ENCODE peak calls at places on chromosomes 3 and 15, in seven cellular contexts. K is fibroblast of pulmonary artery, O is GM13976, Z is mucosa of descending colon, L is transverse colon, M is pancreas, V is adrenal gland. X is an unnamed sample.

GRCh38 chr15:36643551-36643950 is 64.1 kb downstream of the CDIN1 start:
- DNase-seq in K (peak), O (no peak), Z (no peak), L (no peak), M (no peak), V (no peak), X (no peak)

GRCh38 chr15:58987036-58987435 is 427 bp upstream of the RNF111 start:
- DNase-seq in K (peak), O (no peak), Z (peak), L (no peak), M (no peak), V (no peak), X (no peak)

GRCh38 chr15:80636675-80637074 is 58.4 kb upstream of the ABHD17C start:
- DNase-seq in K (no peak), O (no peak), Z (peak), L (peak), M (no peak), V (no peak), X (no peak)

GRCh38 chr3:163468531-163469335 is 1609.6 kb downstream of the SI start:
- DNase-seq in K (no peak), O (no peak), Z (no peak), L (no peak), M (no peak), V (no peak), X (no peak)

GRCh38 chr3:116005404-116005803 is 382.1 kb downstream of the GAP43 start:
- DNase-seq in K (peak), O (no peak), Z (no peak), L (no peak), M (no peak), V (peak), X (peak)

GRCh38 chr15:66016199-66016598 is 146.9 kb downstream of the RAB11A start:
- DNase-seq in K (no peak), O (no peak), Z (no peak), L (no peak), M (no peak), V (no peak), X (no peak)

GRCh38 chr3:182182531-182182968 is 470.8 kb downstream of the SOX2 start:
- DNase-seq in K (no peak), O (no peak), Z (no peak), L (no peak), M (no peak), V (no peak), X (no peak)

GRCh38 chr3:44030690-44031344 is 210.9 kb upstream of the TOPAZ1 start:
- DNase-seq in K (no peak), O (no peak), Z (no peak), L (no peak), M (no peak), V (no peak), X (no peak)

GRCh38 chr15:29668120-29668602 is 154.1 kb downstream of the TJP1 start:
- DNase-seq in K (peak), O (no peak), Z (peak), L (peak), M (peak), V (peak), X (peak)

GRCh38 chr3:101200461-101200860 is 119.9 kb downstream of the IMPG2 start:
- DNase-seq in K (no peak), O (no peak), Z (no peak), L (no peak), M (no peak), V (peak), X (no peak)

GRCh38 chr3:133479895-133480669 is 80.2 kb downstream of the BFSP2 start:
- DNase-seq in K (no peak), O (peak), Z (peak), L (no peak), M (no peak), V (no peak), X (no peak)

GRCh38 chr3:149330609-149331008 is 2.8 kb downstream of the TM4SF18 start:
- DNase-seq in K (no peak), O (no peak), Z (no peak), L (no peak), M (no peak), V (no peak), X (peak)

GRCh38 chr3:94183551-94183950 is 120.7 kb downstream of the NSUN3 start:
- DNase-seq in K (no peak), O (no peak), Z (no peak), L (no peak), M (no peak), V (no peak), X (no peak)

GRCh38 chr3:179250803-179251476 is at the start of gene KCNMB3:
- DNase-seq in K (no peak), O (no peak), Z (no peak), L (no peak), M (no peak), V (no peak), X (no peak)

GRCh38 chr3:140420621-140421357 is 257.1 kb upstream of the TRIM42 start:
- DNase-seq in K (peak), O (no peak), Z (no peak), L (no peak), M (peak), V (peak), X (no peak)

GRCh38 chr3:123406598-123406997 is 42.3 kb downstream of the ADCY5 start:
- DNase-seq in K (no peak), O (no peak), Z (no peak), L (peak), M (no peak), V (peak), X (peak)

GRCh38 chr15:67766963-67767362 is 58.3 kb upstream of the SKOR1 start:
- DNase-seq in K (no peak), O (no peak), Z (no peak), L (no peak), M (no peak), V (no peak), X (no peak)

GRCh38 chr3:150020527-150020926 is 49.8 kb upstream of the PFN2 start:
- DNase-seq in K (peak), O (no peak), Z (no peak), L (no peak), M (no peak), V (no peak), X (no peak)

GRCh38 chr15:41930221-41930866 is 36.5 kb upstream of the SPTBN5 start:
- DNase-seq in K (peak), O (no peak), Z (peak), L (peak), M (no peak), V (peak), X (no peak)
- TF ChIP-seq CTCF in K (peak), O (no peak), Z (no peak), L (peak), M (no peak), V (peak), X (no peak)

GRCh38 chr15:75335705-75336355 is at the start of gene COMMD4:
- DNase-seq in K (peak), O (peak), Z (peak), L (peak), M (peak), V (peak), X (peak)
- TF ChIP-seq CTCF in K (no peak), O (no peak), Z (no peak), L (no peak), M (no peak), V (no peak), X (no peak)

GRCh38 chr3:81005992-81006391 is 755.5 kb downstream of the GBE1 start:
- DNase-seq in K (no peak), O (no peak), Z (no peak), L (no peak), M (no peak), V (no peak), X (no peak)
- TF ChIP-seq CTCF in K (no peak), O (no peak), Z (no peak), L (no peak), M (no peak), V (no peak), X (peak)

GRCh38 chr15:72284781-72285180 is 12.4 kb upstream of the PARP6 start:
- DNase-seq in K (no peak), O (no peak), Z (no peak), L (no peak), M (no peak), V (no peak), X (no peak)

GRCh38 chr15:72288796-72289596 is 16.6 kb upstream of the PARP6 start:
- DNase-seq in K (no peak), O (no peak), Z (no peak), L (no peak), M (no peak), V (no peak), X (no peak)

GRCh38 chr15:72288291-72288690 is 15.9 kb upstream of the PARP6 start:
- DNase-seq in K (no peak), O (no peak), Z (no peak), L (no peak), M (no peak), V (no peak), X (no peak)

GRCh38 chr15:72285402-72285801 is 13.0 kb upstream of the PARP6 start:
- DNase-seq in K (no peak), O (no peak), Z (no peak), L (no peak), M (no peak), V (no peak), X (no peak)

GRCh38 chr15:72285927-72286516 is 13.7 kb upstream of the PARP6 start:
- DNase-seq in K (peak), O (peak), Z (peak), L (peak), M (peak), V (peak), X (peak)
- TF ChIP-seq CTCF in K (peak), O (peak), Z (peak), L (peak), M (peak), V (peak), X (peak)

DNA sequence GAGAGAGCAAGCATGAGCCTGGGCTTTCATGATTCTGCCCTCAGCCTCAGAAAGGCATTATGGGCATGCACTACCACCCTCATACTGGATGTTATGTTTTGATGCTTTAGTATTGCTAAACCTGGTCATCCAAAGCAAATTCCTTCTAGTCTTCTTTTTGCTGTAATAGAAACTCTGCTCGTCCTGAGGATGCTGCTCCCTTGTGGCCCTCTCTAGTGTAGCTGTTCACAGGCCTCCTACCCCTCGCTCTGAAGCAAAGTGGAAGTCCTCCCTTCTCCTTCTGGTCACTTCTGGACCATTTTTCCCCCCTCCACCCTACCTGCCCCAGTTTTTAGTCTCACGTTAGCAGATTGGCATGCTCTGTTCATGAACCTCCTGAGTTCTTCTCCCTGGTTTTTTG is 22.9 kb upstream of the CCNL1 start:
- DNase-seq in K (no peak), O (no peak), Z (no peak), L (no peak), M (no peak), V (no peak), X (no peak)
- TF ChIP-seq CTCF in K (no peak), O (no peak), Z (no peak), L (no peak), M (no peak), V (no peak), X (peak)

DNA sequence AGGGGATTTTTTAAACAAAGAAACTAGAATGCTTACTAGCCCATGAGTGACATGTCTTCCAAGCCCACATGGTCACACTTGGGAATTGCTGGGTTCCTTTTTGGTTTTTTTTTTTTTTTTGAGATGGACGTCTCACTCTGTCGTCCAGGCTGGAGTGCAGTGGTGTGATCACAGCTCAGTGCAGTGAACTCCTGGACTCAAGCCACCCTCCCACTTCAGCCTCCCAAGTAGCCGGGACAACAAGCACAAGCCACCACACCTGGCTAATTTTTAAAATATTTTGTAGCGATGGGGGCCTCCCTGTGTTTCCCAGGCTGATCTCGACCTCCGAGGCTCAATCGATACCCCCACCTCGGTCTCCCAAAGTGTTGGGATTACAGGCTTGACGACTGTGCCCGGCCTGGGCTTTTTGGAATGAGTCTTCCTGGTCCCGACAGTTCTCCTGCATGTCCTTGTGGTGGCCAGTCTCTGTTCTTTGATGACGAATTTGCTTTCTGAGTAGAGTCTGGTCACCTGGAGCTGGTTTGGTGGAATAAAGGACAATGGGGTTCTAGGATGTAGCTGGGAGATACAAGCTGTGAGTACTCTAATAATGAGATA is 202.4 kb downstream of the XXYLT1 start:
- DNase-seq in K (no peak), O (no peak), Z (no peak), L (peak), M (no peak), V (no peak), X (no peak)
- TF ChIP-seq CTCF in K (no peak), O (no peak), Z (no peak), L (no peak), M (no peak), V (no peak), X (no peak)

GRCh38 chr3:40584625-40585189 is 59.9 kb downstream of the ZNF621 start:
- DNase-seq in K (peak), O (peak), Z (peak), L (peak), M (peak), V (peak), X (peak)
- TF ChIP-seq CTCF in K (peak), O (peak), Z (peak), L (peak), M (peak), V (peak), X (peak)

X was measured in BE2C.